ENCODE peak calls at places on chromosome 4, in five cellular contexts. One of them, this sample, is unnamed.

GRCh38 chr4:185023471-185023870 is 5.2 kb downstream of the HELT start:
- DNase-seq in activated T-cell treated with anti-CD3 and anti-CD28 coated beads for 1 hour: no peak
- DNase-seq in HS-5: no peak
- DNase-seq in GM20000: no peak
- DNase-seq in aorta: no peak
- DNase-seq in this sample: no peak

GRCh38 chr4:153420361-153420760 is 45.8 kb upstream of the TMEM131L start:
- DNase-seq in HS-5: no peak
- DNase-seq in activated T-cell treated with anti-CD3 and anti-CD28 coated beads for 1 hour: no peak
- DNase-seq in aorta: no peak
- DNase-seq in GM20000: no peak
- DNase-seq in this sample: no peak

GRCh38 chr4:125085-125820 is 952 bp downstream of the ZNF718 start:
- DNase-seq in GM20000: peak
- DNase-seq in aorta: peak
- DNase-seq in activated T-cell treated with anti-CD3 and anti-CD28 coated beads for 1 hour: peak
- DNase-seq in HS-5: no peak
- DNase-seq in this sample: peak

GRCh38 chr4:118086334-118086733 is 52.0 kb downstream of the NDST3 start:
- DNase-seq in aorta: no peak
- DNase-seq in activated T-cell treated with anti-CD3 and anti-CD28 coated beads for 1 hour: no peak
- DNase-seq in HS-5: peak
- DNase-seq in GM20000: no peak
- DNase-seq in this sample: no peak

GRCh38 chr4:158895797-158896442 is 127.1 kb downstream of the FNIP2 start:
- DNase-seq in activated T-cell treated with anti-CD3 and anti-CD28 coated beads for 1 hour: no peak
- DNase-seq in HS-5: no peak
- DNase-seq in aorta: no peak
- DNase-seq in GM20000: no peak
- DNase-seq in this sample: no peak

GRCh38 chr4:147830987-147831386 is 99.1 kb downstream of the ARHGAP10 start:
- DNase-seq in activated T-cell treated with anti-CD3 and anti-CD28 coated beads for 1 hour: no peak
- DNase-seq in GM20000: no peak
- DNase-seq in HS-5: peak
- DNase-seq in aorta: no peak
- DNase-seq in this sample: no peak

GRCh38 chr4:74057588-74057987 is 19.1 kb upstream of the CXCL3 start:
- DNase-seq in activated T-cell treated with anti-CD3 and anti-CD28 coated beads for 1 hour: no peak
- DNase-seq in GM20000: no peak
- DNase-seq in aorta: no peak
- DNase-seq in HS-5: no peak
- DNase-seq in this sample: no peak

GRCh38 chr4:11634283-11634682 is 205.6 kb upstream of the HS3ST1 start:
- DNase-seq in aorta: no peak
- DNase-seq in activated T-cell treated with anti-CD3 and anti-CD28 coated beads for 1 hour: no peak
- DNase-seq in GM20000: no peak
- DNase-seq in HS-5: no peak
- DNase-seq in this sample: no peak

GRCh38 chr4:106256190-106256589 is 59.8 kb downstream of the TBCK start:
- DNase-seq in activated T-cell treated with anti-CD3 and anti-CD28 coated beads for 1 hour: no peak
- DNase-seq in HS-5: no peak
- DNase-seq in aorta: no peak
- DNase-seq in GM20000: no peak
- DNase-seq in this sample: no peak

GRCh38 chr4:108754327-108754726 is 8.5 kb downstream of the ETNPPL start:
- DNase-seq in activated T-cell treated with anti-CD3 and anti-CD28 coated beads for 1 hour: no peak
- DNase-seq in GM20000: no peak
- DNase-seq in HS-5: no peak
- DNase-seq in aorta: no peak
- DNase-seq in this sample: no peak

GRCh38 chr4:40238008-40238699 is 41.3 kb downstream of the RHOH start:
- DNase-seq in HS-5: no peak
- DNase-seq in activated T-cell treated with anti-CD3 and anti-CD28 coated beads for 1 hour: no peak
- DNase-seq in aorta: no peak
- DNase-seq in GM20000: no peak
- DNase-seq in this sample: no peak

GRCh38 chr4:89358935-89359364 is 51.4 kb upstream of the GPRIN3 start:
- DNase-seq in activated T-cell treated with anti-CD3 and anti-CD28 coated beads for 1 hour: no peak
- DNase-seq in aorta: no peak
- DNase-seq in GM20000: no peak
- DNase-seq in HS-5: no peak
- DNase-seq in this sample: no peak

GRCh38 chr4:127732623-127733199 is 2.5 kb downstream of the SLC25A31 start:
- DNase-seq in activated T-cell treated with anti-CD3 and anti-CD28 coated beads for 1 hour: no peak
- DNase-seq in GM20000: peak
- DNase-seq in aorta: no peak
- DNase-seq in HS-5: peak
- DNase-seq in this sample: no peak

This sample was measured in effector CD8-positive, alpha-beta T cell.